ENCODE peak calls at places on chromosomes 6 and 20, in six cellular contexts. Q is AG04450; U is adrenal gland; G is fibroblast of pulmonary artery; C is naive thymus-derived CD4-positive, alpha-beta T cell; E is AG10803. W is an unnamed sample.
A peak's percentile ranks its signal among the peaks of the same experiment; 100 is the strongest.

GRCh38 chr6:38153076-38153475 is 333.5 kb downstream of the ZFAND3 start:
- DNase-seq in Q (no peak), U (no peak), G (peak; percentile 8), C (no peak), E (no peak), W (no peak)

GRCh38 chr20:4828830-4829493 is 107.3 kb downstream of the PRND start:
- DNase-seq in Q (no peak), U (no peak), G (peak; percentile 28), C (no peak), E (no peak), W (no peak)

GRCh38 chr6:42984924-42985475 is 630 bp downstream of the PPP2R5D start:
- DNase-seq in Q (no peak), U (no peak), G (no peak), C (no peak), E (no peak), W (no peak)

GRCh38 chr20:61847986-61848385 is 217.7 kb downstream of the TAF4 start:
- DNase-seq in Q (no peak), U (no peak), G (no peak), C (no peak), E (no peak), W (no peak)

GRCh38 chr6:106097368-106098231 is 11.5 kb downstream of the PRDM1 start:
- DNase-seq in Q (no peak), U (no peak), G (peak; percentile 65), C (peak; percentile 95), E (peak; percentile 86), W (peak; percentile 86)

GRCh38 chr6:10800810-10801209 is 37.5 kb downstream of the MAK start:
- DNase-seq in Q (peak; percentile 3), U (no peak), G (peak; percentile 29), C (no peak), E (no peak), W (no peak)

GRCh38 chr6:9481292-9482029 is 933.4 kb downstream of the TFAP2A start:
- DNase-seq in Q (no peak), U (no peak), G (no peak), C (no peak), E (no peak), W (no peak)

GRCh38 chr20:24475356-24475755 is 5.9 kb downstream of the SYNDIG1 start:
- DNase-seq in Q (no peak), U (no peak), G (no peak), C (no peak), E (no peak), W (no peak)

GRCh38 chr6:74410630-74411029 is 714.6 kb downstream of the CD109 start:
- DNase-seq in Q (no peak), U (no peak), G (no peak), C (no peak), E (peak; percentile 92), W (no peak)

GRCh38 chr20:61980647-61981583 is 84.8 kb downstream of the TAF4 start:
- DNase-seq in Q (no peak), U (peak; percentile 76), G (peak; percentile 53), C (no peak), E (peak; percentile 26), W (no peak)

GRCh38 chr20:45128066-45128465 is 3.8 kb upstream of the WFDC12 start:
- DNase-seq in Q (no peak), U (no peak), G (no peak), C (no peak), E (no peak), W (peak; percentile 45)

GRCh38 chr6:109503327-109504224 is 20.6 kb upstream of the ZBTB24 start:
- DNase-seq in Q (no peak), U (no peak), G (no peak), C (no peak), E (peak; percentile 46), W (peak; percentile 79)

GRCh38 chr20:10558635-10559187 is 115.1 kb downstream of the JAG1 start:
- DNase-seq in Q (peak; percentile 93), U (no peak), G (peak; percentile 95), C (peak; percentile 11), E (peak; percentile 84), W (no peak)

GRCh38 chr20:46402236-46402886 is 4.1 kb downstream of the ELMO2 start:
- DNase-seq in Q (no peak), U (no peak), G (peak; percentile 10), C (no peak), E (peak; percentile 70), W (no peak)

GRCh38 chr6:51844391-51844735 is 243.1 kb downstream of the PKHD1 start:
- DNase-seq in Q (no peak), U (no peak), G (no peak), C (no peak), E (no peak), W (no peak)

GRCh38 chr6:36615018-36615761 is 21.0 kb downstream of the SRSF3 start:
- DNase-seq in Q (peak; percentile 39), U (peak; percentile 73), G (peak; percentile 82), C (peak; percentile 51), E (peak; percentile 73), W (no peak)

GRCh38 chr6:27295301-27296079 is 16.6 kb downstream of the POM121L2 start:
- DNase-seq in Q (peak; percentile 21), U (no peak), G (peak; percentile 72), C (no peak), E (peak; percentile 67), W (no peak)

GRCh38 chr20:51042657-51043247 is 19.8 kb upstream of the KCNG1 start:
- DNase-seq in Q (no peak), U (no peak), G (no peak), C (no peak), E (no peak), W (no peak)

GRCh38 chr6:90024633-90025032 is 130.4 kb downstream of the GJA10 start:
- DNase-seq in Q (no peak), U (no peak), G (no peak), C (no peak), E (no peak), W (peak; percentile 57)

GRCh38 chr6:53615633-53616449 is 49.7 kb downstream of the KLHL31 start:
- DNase-seq in Q (peak; percentile 61), U (no peak), G (peak; percentile 48), C (no peak), E (peak; percentile 33), W (no peak)

GRCh38 chr6:6788394-6789020 is 200.0 kb downstream of the LY86 start:
- DNase-seq in Q (no peak), U (no peak), G (peak; percentile 24), C (peak; percentile 19), E (no peak), W (no peak)

GRCh38 chr6:130967502-130968469 is 95.3 kb downstream of the EPB41L2 start:
- DNase-seq in Q (no peak), U (no peak), G (peak; percentile 52), C (no peak), E (no peak), W (no peak)

GRCh38 chr6:88586371-88587157 is 376.9 kb downstream of the RNGTT start:
- DNase-seq in Q (no peak), U (peak; percentile 51), G (no peak), C (no peak), E (peak; percentile 50), W (no peak)

GRCh38 chr6:45115696-45116095 is 212.4 kb upstream of the RUNX2 start:
- DNase-seq in Q (no peak), U (no peak), G (peak; percentile 67), C (no peak), E (peak; percentile 57), W (no peak)

GRCh38 chr6:30942338-30943060 is 1.7 kb downstream of the MUCL3 start:
- DNase-seq in Q (peak; percentile 44), U (peak; percentile 93), G (peak; percentile 85), C (no peak), E (peak; percentile 85), W (no peak)
- H3K4me3 ChIP-seq in Q (peak overlapping the region; percentile 5), U (no peak overlapping the region), G (no peak overlapping the region), C (no peak overlapping the region), E (no peak overlapping the region), W (peak overlapping the region; percentile 2)

DNA sequence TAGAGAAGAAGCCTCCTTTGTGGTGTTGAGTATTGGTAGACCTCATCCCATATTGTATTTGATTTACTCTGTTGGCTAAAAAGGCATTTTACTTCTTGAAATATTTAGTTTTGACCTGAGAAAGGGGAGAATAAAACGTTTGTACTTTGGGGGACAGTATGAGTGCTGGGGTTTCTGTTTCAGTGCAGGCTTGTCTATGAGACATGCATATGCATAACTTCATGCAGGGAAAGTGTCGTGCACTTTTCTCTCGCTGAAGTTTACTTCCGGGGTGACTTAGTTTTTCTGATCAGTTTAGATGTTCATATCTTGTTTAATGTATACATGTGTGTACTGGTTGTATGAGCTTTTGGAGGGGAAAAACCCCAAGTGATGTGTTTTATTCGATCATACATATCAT is 59.5 kb downstream of the UTRN start:
- DNase-seq in Q (no peak), U (no peak), G (no peak), C (peak; percentile 54), E (no peak), W (peak; percentile 26)
- H3K4me3 ChIP-seq in Q (no peak overlapping the region), U (no peak overlapping the region), G (no peak overlapping the region), C (peak overlapping the region; percentile 67), E (no peak overlapping the region), W (peak overlapping the region; percentile 0)

GRCh38 chr6:41683460-41684310 is 45.4 kb downstream of the MDFI start:
- DNase-seq in Q (no peak), U (peak; percentile 85), G (peak; percentile 74), C (peak; percentile 73), E (peak; percentile 60), W (peak; percentile 95)
- H3K4me3 ChIP-seq in Q (peak overlapping the region; percentile 43), U (no peak overlapping the region), G (peak overlapping the region; percentile 35), C (peak overlapping the region; percentile 61), E (peak overlapping the region; percentile 15), W (peak overlapping the region; percentile 50)

GRCh38 chr20:43188861-43189613 is 669 bp downstream of the PTPRT start:
- DNase-seq in Q (no peak), U (no peak), G (no peak), C (no peak), E (no peak), W (no peak)

GRCh38 chr20:43191143-43191542 is 1.4 kb upstream of the PTPRT start:
- DNase-seq in Q (no peak), U (no peak), G (no peak), C (no peak), E (no peak), W (no peak)

GRCh38 chr20:43190332-43190953 is 737 bp upstream of the PTPRT start:
- DNase-seq in Q (no peak), U (no peak), G (no peak), C (no peak), E (no peak), W (no peak)

GRCh38 chr20:43188234-43188653 is 1.5 kb downstream of the PTPRT start:
- DNase-seq in Q (no peak), U (no peak), G (no peak), C (no peak), E (no peak), W (no peak)

GRCh38 chr20:43189614-43190331 is at the start of gene PTPRT:
- DNase-seq in Q (no peak), U (no peak), G (no peak), C (no peak), E (no peak), W (no peak)
- H3K4me3 ChIP-seq in Q (no peak within 1 kb of the TSS), U (no peak within 1 kb of the TSS), G (no peak within 1 kb of the TSS), C (no peak within 1 kb of the TSS), E (no peak within 1 kb of the TSS), W (no peak within 1 kb of the TSS)

GRCh38 chr20:38645980-38646858 is 44.6 kb downstream of the ARHGAP40 start:
- DNase-seq in Q (peak; percentile 16), U (peak; percentile 80), G (peak; percentile 69), C (peak; percentile 86), E (peak; percentile 46), W (peak; percentile 93)
- H3K4me3 ChIP-seq in Q (peak overlapping the region; percentile 34), U (no peak overlapping the region), G (peak overlapping the region; percentile 29), C (peak overlapping the region; percentile 46), E (peak overlapping the region; percentile 12), W (peak overlapping the region; percentile 37)

GRCh38 chr20:63005862-63006564 is 751 bp downstream of the BHLHE23 start:
- DNase-seq in Q (no peak), U (no peak), G (peak; percentile 14), C (no peak), E (peak; percentile 11), W (no peak)
- H3K4me3 ChIP-seq in Q (no peak overlapping the region), U (no peak overlapping the region), G (no peak overlapping the region), C (no peak overlapping the region), E (no peak overlapping the region), W (peak overlapping the region; percentile 2)